ENCODE peak calls at places on chromosomes 1 and 21, in ten cellular contexts. R is neuronal stem cell, A is choroid plexus epithelial cell, I is epithelial cell of esophagus, K is stomach, D is esophagus muscularis mucosa, J is fibroblast of mammary gland, F is astrocyte of the spinal cord, H is AG04450, O is mesendoderm. C is an unnamed sample.
A peak's percentile ranks its signal among the peaks of the same experiment; 100 is the strongest.

GRCh38 chr1:4510276-4510691 is 144.1 kb upstream of the AJAP1 start:
- DNase-seq in D (no peak), H (no peak), R (no peak), J (no peak), A (no peak), F (no peak), O (peak; percentile 2), K (no peak), I (no peak), C (no peak)

GRCh38 chr21:14290584-14290983 is 74.6 kb downstream of the RBM11 start:
- DNase-seq in J (no peak), H (no peak), F (no peak), K (no peak), A (no peak), D (no peak), I (peak; percentile 7), R (no peak), O (no peak), C (no peak)

GRCh38 chr1:78045850-78046778 is at the start of gene GIPC2:
- DNase-seq in F (peak; percentile 35), D (no peak), O (peak; percentile 56), R (peak; percentile 18), H (no peak), K (peak; percentile 43), I (peak; percentile 42), A (peak; percentile 39), J (peak; percentile 56), C (peak; percentile 26)

GRCh38 chr21:36613554-36613953 is 85.4 kb upstream of the SIM2 start:
- DNase-seq in A (peak; percentile 31), J (no peak), O (no peak), D (no peak), K (no peak), H (no peak), F (no peak), R (no peak), I (no peak), C (no peak)

GRCh38 chr1:206660136-206660535 is 24.6 kb upstream of the MAPKAPK2 start:
- DNase-seq in I (no peak), F (no peak), O (no peak), K (no peak), R (no peak), A (no peak), D (no peak), H (no peak), J (no peak), C (no peak)

GRCh38 chr1:106926748-106927582 is 129.5 kb upstream of the PRMT6 start:
- DNase-seq in A (peak; percentile 5), I (peak; percentile 72), H (no peak), K (no peak), O (no peak), F (no peak), R (no peak), J (peak; percentile 40), D (no peak), C (peak; percentile 6)

GRCh38 chr1:1629430-1630190 is 2.4 kb upstream of the MMP23B start:
- DNase-seq in D (no peak), I (no peak), J (no peak), F (no peak), H (no peak), O (peak; percentile 83), A (no peak), K (no peak), R (no peak), C (no peak)

GRCh38 chr1:35870651-35871309 is 12.2 kb upstream of the AGO1 start:
- DNase-seq in I (no peak), J (no peak), R (no peak), O (no peak), F (no peak), D (no peak), H (no peak), A (no peak), K (no peak), C (no peak)

GRCh38 chr21:44636209-44637017 is 743 bp upstream of the KRTAP10-10 start:
- DNase-seq in D (peak; percentile 79), K (peak; percentile 23), H (no peak), A (no peak), I (no peak), J (no peak), O (no peak), R (no peak), F (no peak), C (no peak)

GRCh38 chr1:246506440-246506784 is 667 bp downstream of the SMYD3 start:
- DNase-seq in A (no peak), R (no peak), K (no peak), J (no peak), H (no peak), I (no peak), F (peak; percentile 7), D (peak; percentile 87), O (peak; percentile 11), C (no peak)

GRCh38 chr1:53470155-53470554 is 11.0 kb downstream of the DMRTB1 start:
- DNase-seq in O (peak; percentile 97), J (peak; percentile 81), H (peak; percentile 27), K (peak; percentile 68), I (peak; percentile 62), D (no peak), A (peak; percentile 82), F (peak; percentile 78), R (peak; percentile 87), C (peak; percentile 71)

GRCh38 chr1:234509457-234510328 is 30.7 kb upstream of the TARBP1 start:
- DNase-seq in H (no peak), D (no peak), F (no peak), K (no peak), A (no peak), R (no peak), O (peak; percentile 58), J (peak; percentile 58), I (peak; percentile 56), C (no peak)

GRCh38 chr1:185681034-185681633 is 53.1 kb upstream of the HMCN1 start:
- DNase-seq in A (peak; percentile 63), I (peak; percentile 68), J (peak; percentile 58), K (no peak), O (peak; percentile 73), R (peak; percentile 26), F (peak; percentile 28), D (no peak), H (no peak), C (peak; percentile 67)

GRCh38 chr1:231059566-231060193 is 19.6 kb upstream of the FAM89A start:
- DNase-seq in D (no peak), R (no peak), O (no peak), I (no peak), J (no peak), H (no peak), F (peak; percentile 30), A (no peak), K (no peak), C (no peak)
- H3K4me3 ChIP-seq in D (no peak overlapping the region), R (no peak overlapping the region), O (no peak overlapping the region), I (no peak overlapping the region), J (no peak overlapping the region), H (no peak overlapping the region), F (no peak overlapping the region), A (no peak overlapping the region), K (no peak overlapping the region), C (no peak overlapping the region)

GRCh38 chr1:67830226-67830625 is 3.0 kb downstream of the GNG12 start:
- DNase-seq in I (peak; percentile 51), J (peak; percentile 51), F (no peak), O (no peak), H (no peak), A (peak; percentile 24), K (no peak), R (no peak), D (no peak), C (peak; percentile 49)

GRCh38 chr1:67833595-67833926 is 294 bp upstream of the GNG12 start:
- DNase-seq in D (no peak), K (no peak), O (no peak), I (no peak), F (no peak), R (no peak), A (no peak), J (peak; percentile 73), H (no peak), C (peak; percentile 73)

GRCh38 chr1:67830928-67831596 is 2.2 kb downstream of the GNG12 start:
- DNase-seq in R (no peak), D (no peak), H (no peak), J (no peak), O (no peak), F (peak; percentile 47), K (no peak), A (peak; percentile 30), I (no peak), C (peak; percentile 24)

GRCh38 chr1:67832737-67833594 is at the start of gene GNG12:
- DNase-seq in R (peak; percentile 59), J (peak; percentile 74), I (peak; percentile 81), H (no peak), D (no peak), K (peak; percentile 77), F (peak; percentile 76), A (peak; percentile 70), O (peak; percentile 95), C (peak; percentile 71)

DNA sequence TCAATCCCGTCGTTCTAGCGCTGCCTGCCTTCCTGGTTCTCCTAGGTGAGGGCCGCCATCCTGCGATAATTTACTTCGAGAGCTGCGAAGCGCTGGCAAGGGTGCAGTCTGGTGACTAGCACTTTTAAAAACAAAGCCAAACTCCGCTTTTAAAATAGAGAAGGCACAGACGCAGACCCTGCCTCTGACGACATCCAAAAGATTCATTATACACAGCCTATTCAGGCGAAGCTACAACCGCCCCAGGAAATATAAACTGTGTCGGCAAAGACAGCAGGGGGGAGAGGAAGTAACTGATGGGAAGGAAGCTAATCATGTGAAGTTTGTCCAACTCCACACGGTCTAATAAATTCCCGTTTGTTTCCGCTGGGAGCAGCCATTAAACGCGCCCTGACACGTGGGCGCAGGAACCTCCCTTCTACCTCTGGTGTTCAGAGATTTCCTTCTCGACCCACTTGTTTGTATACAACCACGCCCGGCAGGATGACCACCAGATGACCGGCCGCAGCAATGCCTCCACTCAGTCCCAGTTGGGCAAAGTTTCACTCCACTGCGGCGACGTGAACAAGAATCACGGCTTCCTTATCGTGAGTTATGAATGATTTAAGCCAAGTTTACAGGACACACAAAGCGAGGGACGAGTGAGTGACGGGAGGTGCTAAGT is 1.3 kb downstream of the GNG12 start:
- DNase-seq in O (peak; percentile 48), K (peak; percentile 63), I (peak; percentile 72), J (peak; percentile 83), A (peak; percentile 77), D (no peak), H (no peak), F (peak; percentile 78), R (peak; percentile 26), C (peak; percentile 71)
- H3K4me3 ChIP-seq in O (peak overlapping the region; percentile 74), K (peak overlapping the region; percentile 71), I (peak overlapping the region; percentile 81), J (peak overlapping the region; percentile 85), A (peak overlapping the region; percentile 86), D (peak overlapping the region; percentile 91), H (peak overlapping the region; percentile 83), F (peak overlapping the region; percentile 89), R (peak overlapping the region; percentile 62), C (peak overlapping the region; percentile 86)

GRCh38 chr1:58887059-58887458 is 103.2 kb upstream of the JUN start:
- DNase-seq in I (no peak), D (no peak), R (no peak), A (peak; percentile 77), K (no peak), O (no peak), H (no peak), J (peak; percentile 48), F (no peak), C (peak; percentile 51)
- H3K4me3 ChIP-seq in I (no peak overlapping the region), D (no peak overlapping the region), R (no peak overlapping the region), A (no peak overlapping the region), K (no peak overlapping the region), O (no peak overlapping the region), H (no peak overlapping the region), J (no peak overlapping the region), F (no peak overlapping the region), C (no peak overlapping the region)

DNA sequence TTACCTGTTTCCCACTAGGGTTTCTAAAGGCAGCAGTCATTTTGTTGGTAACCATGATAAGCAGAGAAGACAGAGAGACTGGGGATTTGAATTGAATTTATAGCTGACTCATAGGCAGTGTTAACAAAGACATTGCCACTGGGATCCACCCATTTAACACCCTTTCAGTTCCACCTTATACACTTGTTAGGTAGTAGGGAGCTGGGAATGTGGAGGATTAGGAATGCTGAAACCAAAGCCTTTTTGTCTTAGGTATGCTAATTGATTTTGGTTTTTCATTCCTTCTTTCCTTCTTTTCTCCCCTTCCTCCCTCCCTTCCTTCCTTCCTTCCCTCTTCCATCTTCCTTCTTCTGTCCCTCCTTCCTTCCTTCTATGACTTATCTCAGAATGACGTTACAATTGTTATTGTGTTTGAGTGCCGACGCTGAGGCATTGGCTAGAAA is 7.5 kb upstream of the EVI5 start:
- DNase-seq in J (no peak), A (peak; percentile 29), R (peak; percentile 24), F (no peak), K (no peak), D (no peak), H (no peak), O (peak; percentile 89), I (peak; percentile 54), C (no peak)
- H3K4me3 ChIP-seq in J (no peak overlapping the region), A (no peak overlapping the region), R (no peak overlapping the region), F (no peak overlapping the region), K (no peak overlapping the region), D (no peak overlapping the region), H (no peak overlapping the region), O (no peak overlapping the region), I (no peak overlapping the region), C (no peak overlapping the region)